ENCODE peak calls at places on chromosome 21, in nine cellular contexts. F, N, L, R, U, J, S, O and E are unnamed samples.

GRCh38 chr21:16058896-16059295 is 329.1 kb downstream of the USP25 start:
- DNase-seq in F (no peak), N (no peak), L (no peak), R (no peak), U (no peak), J (no peak), S (no peak), O (no peak), E (no peak)

GRCh38 chr21:27033467-27033866 is 66.6 kb upstream of the ADAMTS5 start:
- DNase-seq in F (no peak), N (no peak), L (no peak), R (no peak), U (no peak), J (no peak), S (no peak), O (no peak), E (no peak)

GRCh38 chr21:30718239-30718909 is at the start of gene KRTAP21-3:
- DNase-seq in F (no peak), N (no peak), L (no peak), R (no peak), U (no peak), J (no peak), S (peak), O (no peak), E (no peak)

GRCh38 chr21:25638634-25639166 is 358 bp upstream of the JAM2 start:
- DNase-seq in F (no peak), N (no peak), L (no peak), R (no peak), U (no peak), J (no peak), S (no peak), O (no peak), E (no peak)

GRCh38 chr21:45502006-45502345 is 40.3 kb downstream of the SLC19A1 start:
- DNase-seq in F (no peak), N (no peak), L (no peak), R (no peak), U (no peak), J (no peak), S (no peak), O (no peak), E (no peak)

GRCh38 chr21:28063241-28063640 is 929.4 kb downstream of the LTN1 start:
- DNase-seq in F (no peak), N (no peak), L (no peak), R (no peak), U (no peak), J (no peak), S (no peak), O (no peak), E (no peak)

GRCh38 chr21:45158491-45159423 is 84.4 kb downstream of the ADARB1 start:
- DNase-seq in F (no peak), N (no peak), L (no peak), R (no peak), U (no peak), J (no peak), S (no peak), O (no peak), E (peak)

GRCh38 chr21:32580949-32581348 is 4.4 kb downstream of the TCP10L start:
- DNase-seq in F (no peak), N (no peak), L (no peak), R (no peak), U (no peak), J (no peak), S (no peak), O (no peak), E (no peak)

GRCh38 chr21:46056450-46056903 is 41.4 kb upstream of the COL6A2 start:
- DNase-seq in F (no peak), N (no peak), L (no peak), R (no peak), U (no peak), J (peak), S (no peak), O (peak), E (peak)

GRCh38 chr21:34935868-34936267 is 113.2 kb downstream of the RUNX1 start:
- DNase-seq in F (no peak), N (no peak), L (no peak), R (no peak), U (no peak), J (no peak), S (no peak), O (no peak), E (no peak)

GRCh38 chr21:34302496-34302895 is 61.3 kb upstream of the KCNE2 start:
- DNase-seq in F (no peak), N (no peak), L (no peak), R (no peak), U (no peak), J (no peak), S (no peak), O (no peak), E (no peak)

GRCh38 chr21:31675332-31675731 is 15.8 kb downstream of the SOD1 start:
- DNase-seq in F (no peak), N (no peak), L (no peak), R (no peak), U (no peak), J (no peak), S (no peak), O (no peak), E (no peak)

GRCh38 chr21:39481886-39482285 is 30.1 kb downstream of the SH3BGR start:
- DNase-seq in F (no peak), N (no peak), L (no peak), R (no peak), U (no peak), J (no peak), S (no peak), O (no peak), E (no peak)

GRCh38 chr21:26433386-26433785 is 139.7 kb downstream of the CYYR1 start:
- DNase-seq in F (no peak), N (no peak), L (no peak), R (no peak), U (no peak), J (no peak), S (no peak), O (no peak), E (no peak)

GRCh38 chr21:29145354-29145782 is 14.9 kb downstream of the MAP3K7CL start:
- DNase-seq in F (no peak), N (no peak), L (peak), R (no peak), U (no peak), J (peak), S (peak), O (peak), E (no peak)

GRCh38 chr21:43775795-43776430 is at the start of gene CSTB:
- DNase-seq in F (peak), N (peak), L (peak), R (peak), U (no peak), J (peak), S (no peak), O (peak), E (peak)

GRCh38 chr21:15444118-15444960 is 285.4 kb upstream of the USP25 start:
- DNase-seq in F (no peak), N (no peak), L (no peak), R (no peak), U (no peak), J (no peak), S (no peak), O (no peak), E (no peak)

GRCh38 chr21:36646011-36646410 is 52.9 kb upstream of the SIM2 start:
- DNase-seq in F (no peak), N (no peak), L (no peak), R (no peak), U (no peak), J (no peak), S (no peak), O (no peak), E (no peak)

GRCh38 chr21:45403825-45404725 is 890 bp upstream of the COL18A1 start:
- DNase-seq in F (no peak), N (peak), L (no peak), R (no peak), U (no peak), J (no peak), S (no peak), O (no peak), E (no peak)

GRCh38 chr21:42336065-42336464 is 14.7 kb downstream of the TFF2 start:
- DNase-seq in F (no peak), N (no peak), L (no peak), R (no peak), U (peak), J (no peak), S (no peak), O (no peak), E (no peak)

GRCh38 chr21:25457411-25457810 is 149.9 kb downstream of the MRPL39 start:
- DNase-seq in F (no peak), N (no peak), L (no peak), R (peak), U (no peak), J (peak), S (peak), O (no peak), E (no peak)

GRCh38 chr21:45918835-45919467 is 62.6 kb upstream of the COL6A1 start:
- DNase-seq in F (no peak), N (no peak), L (no peak), R (no peak), U (no peak), J (no peak), S (no peak), O (no peak), E (no peak)

GRCh38 chr21:45531393-45532215 is 10.6 kb downstream of the SLC19A1 start:
- DNase-seq in F (no peak), N (no peak), L (no peak), R (no peak), U (no peak), J (no peak), S (no peak), O (no peak), E (no peak)

GRCh38 chr21:16046625-16047340 is 317.0 kb downstream of the USP25 start:
- DNase-seq in F (no peak), N (no peak), L (no peak), R (no peak), U (no peak), J (no peak), S (no peak), O (no peak), E (no peak)

GRCh38 chr21:15729674-15730483 is at the start of gene USP25:
- DNase-seq in F (peak), N (peak), L (peak), R (peak), U (no peak), J (peak), S (no peak), O (peak), E (peak)

GRCh38 chr21:41759214-41759840 is 7.5 kb downstream of the RIPK4 start:
- DNase-seq in F (no peak), N (no peak), L (no peak), R (no peak), U (no peak), J (no peak), S (no peak), O (no peak), E (no peak)

GRCh38 chr21:35138665-35139381 is 89.7 kb upstream of the RUNX1 start:
- DNase-seq in F (no peak), N (no peak), L (no peak), R (no peak), U (no peak), J (no peak), S (peak), O (no peak), E (no peak)

GRCh38 chr21:43611598-43612369 is 47.5 kb downstream of the HSF2BP start:
- DNase-seq in F (no peak), N (peak), L (peak), R (peak), U (peak), J (no peak), S (no peak), O (peak), E (peak)

GRCh38 chr21:46229133-46229922 is 754 bp upstream of the LSS start:
- DNase-seq in F (peak), N (peak), L (no peak), R (peak), U (peak), J (no peak), S (no peak), O (no peak), E (no peak)

GRCh38 chr21:40809673-40810072 is 37.3 kb downstream of the DSCAM start:
- DNase-seq in F (no peak), N (no peak), L (no peak), R (no peak), U (no peak), J (no peak), S (no peak), O (no peak), E (no peak)

GRCh38 chr21:27246741-27247140 is 279.9 kb upstream of the ADAMTS5 start:
- DNase-seq in F (no peak), N (no peak), L (no peak), R (no peak), U (no peak), J (no peak), S (peak), O (no peak), E (no peak)

GRCh38 chr21:18430341-18430740 is 26.8 kb upstream of the TMPRSS15 start:
- DNase-seq in F (no peak), N (no peak), L (no peak), R (no peak), U (no peak), J (no peak), S (no peak), O (no peak), E (no peak)

GRCh38 chr21:29196021-29196663 is 65.7 kb downstream of the MAP3K7CL start:
- DNase-seq in F (peak), N (no peak), L (no peak), R (peak), U (no peak), J (peak), S (peak), O (peak), E (peak)

GRCh38 chr21:45202344-45202743 is 85.4 kb downstream of the POFUT2 start:
- DNase-seq in F (no peak), N (no peak), L (no peak), R (no peak), U (no peak), J (no peak), S (no peak), O (no peak), E (no peak)

GRCh38 chr21:19490481-19490880 is 1086.9 kb upstream of the TMPRSS15 start:
- DNase-seq in F (no peak), N (no peak), L (no peak), R (no peak), U (no peak), J (no peak), S (no peak), O (no peak), E (no peak)

GRCh38 chr21:45496968-45497845 is 45.0 kb downstream of the SLC19A1 start:
- DNase-seq in F (no peak), N (no peak), L (no peak), R (no peak), U (no peak), J (no peak), S (no peak), O (no peak), E (no peak)

GRCh38 chr21:42414928-42415769 is 11.4 kb downstream of the UBASH3A start:
- DNase-seq in F (peak), N (no peak), L (no peak), R (no peak), U (peak), J (no peak), S (peak), O (no peak), E (no peak)

GRCh38 chr21:28397040-28397439 is 595.6 kb downstream of the LTN1 start:
- DNase-seq in F (no peak), N (no peak), L (no peak), R (no peak), U (no peak), J (no peak), S (no peak), O (no peak), E (no peak)

GRCh38 chr21:45365186-45365607 is 39.8 kb upstream of the COL18A1 start:
- DNase-seq in F (no peak), N (no peak), L (no peak), R (no peak), U (no peak), J (no peak), S (no peak), O (no peak), E (no peak)